ENCODE peak calls at places on chromosomes 13 and 19, in five cellular contexts. K is HCT116, S is suprapubic skin, N is transverse colon, B is breast epithelium. O is an unnamed sample.

GRCh38 chr13:24290280-24290932 is 19.0 kb upstream of the C1QTNF9 start:
- DNase-seq in K (no peak), S (no peak), N (no peak), B (no peak), O (no peak)

GRCh38 chr19:29491995-29492577 is 33.7 kb upstream of the VSTM2B start:
- DNase-seq in K (no peak), S (no peak), N (no peak), B (no peak), O (no peak)

GRCh38 chr19:5395541-5395940 is 54.9 kb upstream of the PTPRS start:
- DNase-seq in K (no peak), S (no peak), N (no peak), B (no peak), O (no peak)

GRCh38 chr13:97212540-97213146 is 9.5 kb upstream of the MBNL2 start:
- DNase-seq in K (no peak), S (no peak), N (peak; percentile 36), B (no peak), O (no peak)

GRCh38 chr13:110759710-110760109 is 46.2 kb downstream of the ING1 start:
- DNase-seq in K (no peak), S (no peak), N (no peak), B (no peak), O (no peak)

GRCh38 chr19:42919757-42920079 is 2.0 kb upstream of the PSG6 start:
- DNase-seq in K (no peak), S (no peak), N (no peak), B (no peak), O (no peak)

GRCh38 chr19:11047856-11048255 is 41.4 kb upstream of the LDLR start:
- DNase-seq in K (no peak), S (no peak), N (no peak), B (no peak), O (no peak)

GRCh38 chr13:111993701-111994100 is 73.2 kb upstream of the SOX1 start:
- DNase-seq in K (no peak), S (no peak), N (no peak), B (no peak), O (no peak)

GRCh38 chr13:36718686-36719085 is 44.9 kb downstream of the SERTM1 start:
- DNase-seq in K (no peak), S (no peak), N (no peak), B (no peak), O (no peak)

GRCh38 chr13:107551521-107551920 is 663.8 kb downstream of the LIG4 start:
- DNase-seq in K (no peak), S (no peak), N (no peak), B (no peak), O (no peak)

GRCh38 chr19:7928741-7929701 is 3.1 kb upstream of the CTXN1 start:
- DNase-seq in K (no peak), S (peak; percentile 79), N (no peak), B (peak; percentile 81), O (no peak)

GRCh38 chr13:44365008-44365407 is 8.6 kb upstream of the SERP2 start:
- DNase-seq in K (peak; percentile 21), S (no peak), N (no peak), B (no peak), O (no peak)

GRCh38 chr13:48533986-48534600 is 1.2 kb upstream of the RCBTB2 start:
- DNase-seq in K (no peak), S (no peak), N (no peak), B (no peak), O (no peak)

GRCh38 chr19:12867120-12868099 is 13.8 kb downstream of the DNASE2 start:
- DNase-seq in K (no peak), S (no peak), N (peak; percentile 76), B (peak; percentile 53), O (no peak)

GRCh38 chr13:76004411-76004810 is 368.3 kb downstream of the LMO7 start:
- DNase-seq in K (no peak), S (no peak), N (no peak), B (no peak), O (no peak)

GRCh38 chr19:7993560-7993959 is 11.9 kb downstream of the ELAVL1 start:
- DNase-seq in K (no peak), S (no peak), N (no peak), B (no peak), O (no peak)

GRCh38 chr19:18495204-18495911 is 26.5 kb downstream of the ELL start:
- DNase-seq in K (no peak), S (no peak), N (no peak), B (no peak), O (no peak)

GRCh38 chr13:105773887-105774538 is 761.4 kb downstream of the EFNB2 start:
- DNase-seq in K (peak; percentile 63), S (no peak), N (no peak), B (no peak), O (no peak)

GRCh38 chr13:40911341-40911740 is 107.8 kb downstream of the ELF1 start:
- DNase-seq in K (no peak), S (no peak), N (no peak), B (no peak), O (no peak)

GRCh38 chr19:30909216-30909615 is 440.0 kb downstream of the TSHZ3 start:
- DNase-seq in K (no peak), S (no peak), N (no peak), B (no peak), O (no peak)

GRCh38 chr19:29872224-29872731 is 60.5 kb downstream of the CCNE1 start:
- DNase-seq in K (no peak), S (no peak), N (no peak), B (no peak), O (no peak)

GRCh38 chr13:88086577-88086976 is 415.4 kb downstream of the SLITRK5 start:
- DNase-seq in K (no peak), S (no peak), N (no peak), B (no peak), O (no peak)

GRCh38 chr19:31445406-31445805 is 96.2 kb upstream of the TSHZ3 start:
- DNase-seq in K (no peak), S (no peak), N (no peak), B (no peak), O (no peak)

GRCh38 chr13:91347996-91348905 is 764 bp downstream of the MIR17HG start:
- DNase-seq in K (no peak), S (no peak), N (peak; percentile 56), B (peak; percentile 31), O (no peak)

GRCh38 chr13:113774177-113775107 is 15.4 kb downstream of the TMEM255B start:
- DNase-seq in K (no peak), S (no peak), N (no peak), B (no peak), O (no peak)

GRCh38 chr19:56369886-56370676 is 23.3 kb downstream of the ZNF582 start:
- DNase-seq in K (no peak), S (no peak), N (no peak), B (no peak), O (no peak)

GRCh38 chr19:20964798-20965197 is 41.7 kb downstream of the ZNF85 start:
- DNase-seq in K (no peak), S (no peak), N (no peak), B (no peak), O (no peak)

GRCh38 chr19:56476671-56477428 is at the start of gene ZNF667:
- DNase-seq in K (no peak), S (no peak), N (no peak), B (no peak), O (no peak)

GRCh38 chr19:49056101-49056901 is 1.2 kb downstream of the CGB7 start:
- DNase-seq in K (peak; percentile 34), S (no peak), N (peak; percentile 65), B (peak; percentile 33), O (no peak)

GRCh38 chr13:98842074-98842473 is 89.6 kb upstream of the SLC15A1 start:
- DNase-seq in K (no peak), S (no peak), N (no peak), B (no peak), O (no peak)

GRCh38 chr19:22603518-22604440 is 30.3 kb upstream of the ZNF492 start:
- DNase-seq in K (no peak), S (no peak), N (no peak), B (no peak), O (no peak)

GRCh38 chr19:12202250-12202649 is 39.4 kb downstream of the ZNF136 start:
- DNase-seq in K (no peak), S (no peak), N (peak; percentile 64), B (no peak), O (no peak)

DNA sequence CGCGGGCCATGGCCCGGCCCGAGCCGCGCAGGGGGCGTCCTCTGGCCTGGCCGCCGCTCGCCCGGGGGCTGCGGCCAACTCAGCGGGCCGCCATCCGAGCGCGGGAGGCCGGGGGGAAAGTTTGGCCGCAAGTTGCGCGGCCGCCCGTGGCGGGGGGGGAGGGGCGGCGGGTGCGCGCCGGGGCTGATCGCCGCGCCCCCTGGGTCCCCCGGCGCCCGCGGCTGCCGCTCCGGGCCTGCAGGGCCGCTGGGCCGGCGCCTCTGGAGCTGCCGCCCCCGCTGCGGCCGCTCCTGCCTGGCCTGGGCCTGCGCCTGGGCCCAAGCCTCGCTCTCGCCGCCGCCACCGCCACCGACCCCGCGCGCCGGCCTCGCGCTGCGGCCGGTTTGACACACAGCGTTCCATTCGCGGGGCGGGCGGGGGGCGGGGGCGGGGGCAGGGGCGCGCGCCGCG is at the start of gene NR2F6:
- DNase-seq in K (no peak), S (no peak), N (no peak), B (no peak), O (no peak)
- TF ChIP-seq POLR2AphosphoS5 in K (peak; percentile 59), S (no peak), N (peak; percentile 68), B (no peak), O (no peak)

GRCh38 chr19:33819875-33820781 is 23.5 kb downstream of the KCTD15 start:
- DNase-seq in K (no peak), S (peak; percentile 92), N (peak; percentile 82), B (peak; percentile 78), O (no peak)
- TF ChIP-seq POLR2AphosphoS5 in K (peak; percentile 67), S (no peak), N (no peak), B (no peak), O (no peak)

DNA sequence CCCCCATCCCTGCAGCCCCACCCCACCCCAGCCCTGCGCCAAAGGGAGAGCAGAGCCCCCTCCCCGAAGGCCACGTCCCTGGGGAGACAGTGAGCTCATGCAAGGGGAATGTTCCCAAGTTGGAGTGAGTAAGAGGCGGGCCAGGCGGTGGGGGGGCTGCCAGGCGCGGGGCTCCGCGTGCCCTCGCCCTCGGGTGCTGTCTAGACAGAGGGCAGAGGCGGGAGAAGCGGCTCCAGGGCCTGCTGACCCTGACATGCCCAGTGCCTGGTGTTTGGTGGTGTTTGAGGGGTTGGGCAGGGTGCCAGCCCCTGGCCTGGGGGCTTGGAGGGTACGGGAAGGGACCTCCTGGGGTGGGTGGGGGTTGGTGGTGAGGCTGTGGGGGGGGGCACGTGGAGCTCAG is 1.0 kb downstream of the FSTL3 start:
- DNase-seq in K (no peak), S (no peak), N (peak; percentile 63), B (peak; percentile 75), O (no peak)
- TF ChIP-seq POLR2AphosphoS5 in K (peak; percentile 67), S (no peak), N (peak; percentile 39), B (peak; percentile 40), O (no peak)

DNA sequence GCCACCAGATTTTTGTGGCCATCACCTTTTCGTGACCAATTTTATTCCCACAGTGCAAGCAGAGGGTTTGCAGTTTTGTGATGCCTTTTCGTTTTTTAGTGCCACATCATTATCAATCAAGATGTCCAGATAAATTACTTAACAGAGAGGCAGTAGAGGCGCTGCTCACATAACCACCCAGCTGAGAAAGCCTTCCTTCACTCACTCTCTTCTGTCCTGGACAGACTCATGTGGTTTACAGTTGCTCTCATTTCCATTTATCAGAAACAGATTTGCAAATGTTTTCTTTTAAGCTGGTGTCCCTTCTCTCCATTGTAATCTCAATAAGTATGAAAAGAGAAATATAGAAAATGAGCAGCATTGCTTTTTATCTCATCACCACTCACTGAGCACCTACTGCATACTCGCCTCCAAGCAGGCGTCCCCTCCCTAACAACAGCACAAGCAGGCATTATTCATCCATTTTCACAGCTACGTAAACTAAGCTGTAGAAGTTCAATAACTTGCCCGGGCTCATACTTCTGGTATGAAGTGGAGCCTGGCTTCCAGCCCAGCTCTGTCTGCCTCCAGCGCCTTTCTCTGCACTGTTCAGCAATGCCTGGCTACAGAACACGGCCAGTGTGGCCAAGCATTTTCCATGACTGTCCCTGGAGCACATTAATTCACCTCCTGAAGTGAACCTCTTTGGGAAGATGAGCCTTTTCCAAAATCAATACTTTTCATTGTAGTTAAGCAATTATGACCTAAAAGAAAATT is 34.6 kb upstream of the KATNAL1 start:
- DNase-seq in K (peak; percentile 44), S (peak; percentile 91), N (peak; percentile 76), B (peak; percentile 93), O (no peak)
- TF ChIP-seq POLR2AphosphoS5 in K (no peak), S (no peak), N (peak; percentile 33), B (peak; percentile 61), O (no peak)